ENCODE peak calls at places on chromosome 10, in nine cellular contexts. X is T-helper 17 cell; C is activated T-cell treated with anti-CD3 and anti-CD28 coated beads for 48 hours; I is memory B cell; T is effector CD4-positive, alpha-beta T cell; N is foreskin keratinocyte; B is DMS 273 treated with DMSO at 0.1 percent for 48 hours; J is NCI-H1092; Q is activated T-helper 1 cell treated with anti-CD3 and anti-CD28 coated beads, Interleukin-2, amount 50 U/mL, for 16 hours. H is an unnamed sample.

GRCh38 chr10:43902842-43903241 is 254.2 kb upstream of the ZNF32 start:
- DNase-seq in B (no peak), Q (no peak), C (no peak), T (no peak), I (no peak), X (no peak), N (no peak), J (no peak), H (no peak)

GRCh38 chr10:8137272-8137680 is 82.8 kb downstream of the GATA3 start:
- DNase-seq in I (no peak), N (no peak), C (peak), Q (peak), J (no peak), X (peak), T (no peak), B (no peak), H (no peak)

GRCh38 chr10:79301754-79302530 is 45.3 kb upstream of the PPIF start:
- DNase-seq in X (no peak), I (no peak), T (no peak), C (no peak), B (no peak), Q (no peak), N (no peak), J (no peak), H (no peak)

GRCh38 chr10:58201704-58202103 is 66.0 kb downstream of the IPMK start:
- DNase-seq in T (no peak), B (no peak), J (no peak), Q (no peak), C (no peak), I (no peak), X (no peak), N (no peak), H (no peak)

GRCh38 chr10:124878457-124878739 is 63.5 kb upstream of the ZRANB1 start:
- DNase-seq in I (no peak), C (no peak), Q (no peak), B (no peak), T (no peak), N (no peak), X (no peak), J (no peak), H (no peak)

GRCh38 chr10:17820943-17821342 is 11.8 kb downstream of the MRC1 start:
- DNase-seq in C (no peak), J (no peak), X (no peak), N (no peak), T (no peak), Q (no peak), I (no peak), B (no peak), H (no peak)

GRCh38 chr10:72740526-72740925 is 48.6 kb downstream of the MCU start:
- DNase-seq in C (no peak), I (no peak), J (no peak), X (no peak), B (no peak), T (no peak), Q (no peak), N (peak), H (peak)

GRCh38 chr10:113991091-113991860 is 52.4 kb upstream of the ADRB1 start:
- DNase-seq in N (no peak), B (no peak), Q (no peak), J (no peak), T (no peak), C (peak), X (no peak), I (no peak), H (no peak)

GRCh38 chr10:15780353-15781135 is 60.8 kb upstream of the ITGA8 start:
- DNase-seq in Q (no peak), C (no peak), T (no peak), B (no peak), I (no peak), N (peak), X (no peak), J (no peak), H (peak)

GRCh38 chr10:119713744-119714483 is 11.9 kb upstream of the INPP5F start:
- DNase-seq in T (no peak), Q (no peak), J (no peak), C (no peak), B (no peak), X (no peak), I (no peak), N (no peak), H (no peak)

GRCh38 chr10:66842867-66843266 is 83.0 kb upstream of the LRRTM3 start:
- DNase-seq in X (no peak), I (no peak), N (no peak), B (no peak), J (no peak), Q (no peak), T (no peak), C (no peak), H (no peak)

GRCh38 chr10:77355844-77356243 is 281.8 kb downstream of the KCNMA1 start:
- DNase-seq in N (peak), I (no peak), J (no peak), Q (no peak), C (no peak), X (no peak), T (no peak), B (no peak), H (peak)

GRCh38 chr10:71765907-71766716 is 7.2 kb downstream of the VSIR start:
- DNase-seq in Q (no peak), C (no peak), B (no peak), T (no peak), N (no peak), J (no peak), X (no peak), I (no peak), H (no peak)

GRCh38 chr10:47137311-47137851 is 162.6 kb upstream of the GDF10 start:
- DNase-seq in B (no peak), C (no peak), X (no peak), I (no peak), J (no peak), Q (no peak), T (no peak), N (peak), H (peak)

GRCh38 chr10:43044444-43045245 is 32.2 kb upstream of the RET start:
- DNase-seq in Q (no peak), N (no peak), X (no peak), I (no peak), B (no peak), T (no peak), C (no peak), J (no peak), H (no peak)

GRCh38 chr10:73979428-73980407 is 18.2 kb upstream of the VCL start:
- DNase-seq in N (no peak), X (no peak), C (no peak), B (no peak), I (no peak), T (no peak), J (no peak), Q (no peak), H (no peak)

GRCh38 chr10:12405342-12406320 is 56.3 kb downstream of the CAMK1D start:
- DNase-seq in T (no peak), J (no peak), N (no peak), X (no peak), B (no peak), I (no peak), C (no peak), Q (no peak), H (no peak)

GRCh38 chr10:77482072-77482471 is 155.5 kb downstream of the KCNMA1 start:
- DNase-seq in I (no peak), J (no peak), Q (no peak), B (no peak), X (no peak), C (no peak), T (no peak), N (no peak), H (no peak)

GRCh38 chr10:94358480-94358879 is 4.3 kb downstream of the NOC3L start:
- DNase-seq in I (no peak), T (no peak), X (no peak), B (no peak), N (peak), Q (no peak), C (no peak), J (no peak), H (peak)

GRCh38 chr10:90451283-90451682 is 406.6 kb downstream of the HTR7 start:
- DNase-seq in T (no peak), J (no peak), C (no peak), X (no peak), Q (no peak), N (peak), B (no peak), I (no peak), H (peak)

GRCh38 chr10:130041691-130042225 is 68.9 kb downstream of the C10orf143 start:
- DNase-seq in N (no peak), Q (no peak), B (no peak), J (no peak), X (no peak), C (no peak), I (no peak), T (no peak), H (no peak)

GRCh38 chr10:80530251-80530650 is 7.5 kb upstream of the SH2D4B start:
- DNase-seq in Q (no peak), T (peak), J (no peak), C (peak), B (peak), X (no peak), I (no peak), N (no peak), H (no peak)

GRCh38 chr10:113679463-113680171 is at the start of gene CASP7:
- DNase-seq in B (peak), C (peak), Q (peak), I (peak), J (peak), T (peak), N (peak), X (peak), H (peak)

GRCh38 chr10:23516530-23516929 is 77.7 kb downstream of the OTUD1 start:
- DNase-seq in C (no peak), N (no peak), Q (no peak), I (no peak), X (no peak), B (no peak), T (no peak), J (no peak), H (peak)

GRCh38 chr10:103795634-103796265 is 59.6 kb downstream of the SH3PXD2A start:
- DNase-seq in B (no peak), I (no peak), T (no peak), N (no peak), C (no peak), Q (no peak), X (no peak), J (no peak), H (no peak)

GRCh38 chr10:121222842-121223241 is 371.7 kb downstream of the WDR11 start:
- DNase-seq in N (no peak), B (no peak), X (no peak), T (no peak), C (no peak), J (no peak), I (no peak), Q (no peak), H (no peak)

H was measured in mammary epithelial cell.